ENCODE peak calls at places on chromosomes 12 and 14, in ten cellular contexts. One of them, this sample, is unnamed.
A peak's percentile ranks its signal among the peaks of the same experiment; 100 is the strongest.

GRCh38 chr12:92552412-92553108 is 150.2 kb upstream of the PLEKHG7 start:
- DNase-seq in body of pancreas: no peak
- DNase-seq in Peyer's patch: no peak
- DNase-seq in lung: no peak
- DNase-seq in upper lobe of left lung: no peak
- DNase-seq in small intestine: peak; percentile 95
- DNase-seq in uterus: no peak
- DNase-seq in aorta: no peak
- DNase-seq in K562: no peak
- DNase-seq in CD8-positive, alpha-beta T cell: no peak
- DNase-seq in this sample: no peak

GRCh38 chr14:68424443-68425172 is 368.3 kb downstream of the ZFP36L1 start:
- DNase-seq in body of pancreas: no peak
- DNase-seq in Peyer's patch: no peak
- DNase-seq in lung: no peak
- DNase-seq in upper lobe of left lung: no peak
- DNase-seq in small intestine: no peak
- DNase-seq in uterus: no peak
- DNase-seq in aorta: no peak
- DNase-seq in K562: no peak
- DNase-seq in CD8-positive, alpha-beta T cell: no peak
- DNase-seq in this sample: no peak

GRCh38 chr14:97010491-97011160 is 213.4 kb downstream of the VRK1 start:
- DNase-seq in body of pancreas: no peak
- DNase-seq in Peyer's patch: no peak
- DNase-seq in lung: no peak
- DNase-seq in upper lobe of left lung: no peak
- DNase-seq in small intestine: no peak
- DNase-seq in uterus: no peak
- DNase-seq in aorta: no peak
- DNase-seq in K562: no peak
- DNase-seq in CD8-positive, alpha-beta T cell: no peak
- DNase-seq in this sample: peak; percentile 3

GRCh38 chr14:51004801-51005526 is 60.7 kb upstream of the PYGL start:
- DNase-seq in body of pancreas: no peak
- DNase-seq in Peyer's patch: no peak
- DNase-seq in lung: no peak
- DNase-seq in upper lobe of left lung: no peak
- DNase-seq in small intestine: no peak
- DNase-seq in uterus: no peak
- DNase-seq in aorta: no peak
- DNase-seq in K562: no peak
- DNase-seq in CD8-positive, alpha-beta T cell: no peak
- DNase-seq in this sample: no peak

GRCh38 chr12:51224625-51225024 is 6.8 kb upstream of the POU6F1 start:
- DNase-seq in body of pancreas: no peak
- DNase-seq in Peyer's patch: no peak
- DNase-seq in lung: no peak
- DNase-seq in upper lobe of left lung: no peak
- DNase-seq in small intestine: no peak
- DNase-seq in uterus: no peak
- DNase-seq in aorta: no peak
- DNase-seq in K562: no peak
- DNase-seq in CD8-positive, alpha-beta T cell: no peak
- DNase-seq in this sample: no peak

GRCh38 chr14:76719664-76720063 is 41.6 kb upstream of the VASH1 start:
- DNase-seq in body of pancreas: no peak
- DNase-seq in Peyer's patch: no peak
- DNase-seq in lung: peak; percentile 25
- DNase-seq in upper lobe of left lung: no peak
- DNase-seq in small intestine: no peak
- DNase-seq in uterus: no peak
- DNase-seq in aorta: no peak
- DNase-seq in K562: no peak
- DNase-seq in CD8-positive, alpha-beta T cell: no peak
- DNase-seq in this sample: no peak

GRCh38 chr12:122081108-122081696 is 2.6 kb downstream of the MLXIP start:
- DNase-seq in body of pancreas: no peak
- DNase-seq in Peyer's patch: no peak
- DNase-seq in lung: no peak
- DNase-seq in upper lobe of left lung: no peak
- DNase-seq in small intestine: no peak
- DNase-seq in uterus: no peak
- DNase-seq in aorta: peak; percentile 33
- DNase-seq in K562: no peak
- DNase-seq in CD8-positive, alpha-beta T cell: no peak
- DNase-seq in this sample: no peak

GRCh38 chr12:115998789-115999478 is 278.6 kb downstream of the MED13L start:
- DNase-seq in body of pancreas: no peak
- DNase-seq in Peyer's patch: no peak
- DNase-seq in lung: no peak
- DNase-seq in upper lobe of left lung: no peak
- DNase-seq in small intestine: no peak
- DNase-seq in uterus: no peak
- DNase-seq in aorta: no peak
- DNase-seq in K562: no peak
- DNase-seq in CD8-positive, alpha-beta T cell: no peak
- DNase-seq in this sample: no peak

GRCh38 chr12:47736877-47737676 is 11.8 kb upstream of the ENDOU start:
- DNase-seq in body of pancreas: peak; percentile 89
- DNase-seq in Peyer's patch: no peak
- DNase-seq in lung: peak; percentile 87
- DNase-seq in upper lobe of left lung: peak; percentile 95
- DNase-seq in small intestine: peak; percentile 45
- DNase-seq in uterus: peak; percentile 89
- DNase-seq in aorta: peak; percentile 93
- DNase-seq in K562: peak; percentile 65
- DNase-seq in CD8-positive, alpha-beta T cell: no peak
- DNase-seq in this sample: no peak

GRCh38 chr12:99157946-99158345 is 489.6 kb upstream of the GARIN6 start:
- DNase-seq in body of pancreas: no peak
- DNase-seq in Peyer's patch: no peak
- DNase-seq in lung: no peak
- DNase-seq in upper lobe of left lung: no peak
- DNase-seq in small intestine: no peak
- DNase-seq in uterus: no peak
- DNase-seq in aorta: no peak
- DNase-seq in K562: no peak
- DNase-seq in CD8-positive, alpha-beta T cell: no peak
- DNase-seq in this sample: no peak

DNA sequence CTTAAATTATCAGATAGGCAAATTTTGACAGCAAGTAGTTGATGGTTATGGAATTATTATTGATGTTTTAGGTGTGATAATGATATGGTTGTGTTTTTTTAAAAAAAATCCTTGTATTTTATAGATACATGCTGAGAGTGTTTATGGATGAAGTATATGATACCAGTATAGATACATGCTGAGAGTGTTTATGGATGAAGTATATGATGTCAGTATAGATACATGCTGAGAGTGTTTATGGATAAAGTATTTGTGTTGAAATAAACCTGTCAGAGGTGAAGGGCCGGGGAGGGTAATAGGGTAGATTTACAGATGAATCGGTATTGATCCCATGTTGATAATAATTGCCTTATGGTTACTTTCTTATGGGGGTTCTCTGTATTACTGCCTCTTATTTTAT is 6.0 kb upstream of the RFX4 start:
- DNase-seq in body of pancreas: no peak
- DNase-seq in Peyer's patch: no peak
- DNase-seq in lung: no peak
- DNase-seq in upper lobe of left lung: no peak
- DNase-seq in small intestine: no peak
- DNase-seq in uterus: no peak
- DNase-seq in aorta: no peak
- DNase-seq in K562: no peak
- DNase-seq in CD8-positive, alpha-beta T cell: no peak
- DNase-seq in this sample: no peak
- H3K27ac ChIP-seq in body of pancreas: no peak overlapping the region
- H3K27ac ChIP-seq in Peyer's patch: no peak overlapping the region
- H3K27ac ChIP-seq in lung: no peak overlapping the region
- H3K27ac ChIP-seq in upper lobe of left lung: no peak overlapping the region
- H3K27ac ChIP-seq in small intestine: no peak overlapping the region
- H3K27ac ChIP-seq in uterus: no peak overlapping the region
- H3K27ac ChIP-seq in aorta: no peak overlapping the region
- H3K27ac ChIP-seq in K562: no peak overlapping the region
- H3K27ac ChIP-seq in CD8-positive, alpha-beta T cell: no peak overlapping the region
- H3K27ac ChIP-seq in this sample: no peak overlapping the region

GRCh38 chr14:105863296-105864108 is 337.1 kb downstream of the TMEM121 start:
- DNase-seq in body of pancreas: peak; percentile 6
- DNase-seq in Peyer's patch: no peak
- DNase-seq in lung: no peak
- DNase-seq in upper lobe of left lung: peak; percentile 14
- DNase-seq in small intestine: no peak
- DNase-seq in uterus: peak; percentile 6
- DNase-seq in aorta: peak; percentile 59
- DNase-seq in K562: no peak
- DNase-seq in CD8-positive, alpha-beta T cell: no peak
- DNase-seq in this sample: no peak

GRCh38 chr14:105865266-105865903 is 339.0 kb downstream of the TMEM121 start:
- DNase-seq in body of pancreas: peak; percentile 8
- DNase-seq in Peyer's patch: no peak
- DNase-seq in lung: no peak
- DNase-seq in upper lobe of left lung: peak; percentile 16
- DNase-seq in small intestine: no peak
- DNase-seq in uterus: peak; percentile 10
- DNase-seq in aorta: peak; percentile 52
- DNase-seq in K562: no peak
- DNase-seq in CD8-positive, alpha-beta T cell: no peak
- DNase-seq in this sample: no peak

GRCh38 chr14:105864116-105864515 is 337.7 kb downstream of the TMEM121 start:
- DNase-seq in body of pancreas: no peak
- DNase-seq in Peyer's patch: no peak
- DNase-seq in lung: no peak
- DNase-seq in upper lobe of left lung: no peak
- DNase-seq in small intestine: no peak
- DNase-seq in uterus: peak; percentile 2
- DNase-seq in aorta: peak; percentile 46
- DNase-seq in K562: no peak
- DNase-seq in CD8-positive, alpha-beta T cell: no peak
- DNase-seq in this sample: no peak

GRCh38 chr14:105865904-105866840 is 339.8 kb downstream of the TMEM121 start:
- DNase-seq in body of pancreas: peak; percentile 7
- DNase-seq in Peyer's patch: no peak
- DNase-seq in lung: no peak
- DNase-seq in upper lobe of left lung: peak; percentile 14
- DNase-seq in small intestine: no peak
- DNase-seq in uterus: peak; percentile 10
- DNase-seq in aorta: peak; percentile 57
- DNase-seq in K562: no peak
- DNase-seq in CD8-positive, alpha-beta T cell: peak; percentile 4
- DNase-seq in this sample: no peak

DNA sequence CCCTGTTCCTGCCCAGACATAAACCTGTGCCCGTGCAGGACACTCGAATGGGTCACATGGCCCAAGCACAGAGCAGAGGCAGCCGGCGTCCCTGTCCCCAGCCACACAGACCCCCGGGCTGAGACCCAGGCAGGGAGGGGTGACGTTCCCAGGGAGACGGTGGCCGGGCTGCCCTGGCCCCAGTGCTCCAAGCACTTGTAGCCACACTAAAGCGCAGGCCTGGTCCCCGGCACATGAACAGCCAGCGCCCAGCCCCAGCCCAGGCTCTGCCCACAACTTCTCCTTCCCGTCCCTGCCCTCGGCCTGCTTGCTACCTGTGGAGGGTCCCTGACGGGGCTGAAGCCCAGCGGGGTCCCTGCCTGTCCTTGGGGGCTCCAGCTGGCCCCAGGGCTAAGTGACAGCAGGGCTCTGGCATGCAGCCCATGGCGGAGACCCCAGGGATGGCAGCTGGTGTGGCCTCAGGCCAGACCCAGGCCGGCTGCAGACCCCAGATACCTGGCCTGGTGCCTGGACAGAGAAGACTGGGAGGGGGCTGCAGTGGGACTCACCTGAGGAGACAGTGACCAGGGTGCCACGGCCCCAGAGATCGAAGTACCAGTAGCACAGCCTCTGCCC is 338.4 kb downstream of the TMEM121 start:
- DNase-seq in body of pancreas: peak; percentile 8
- DNase-seq in Peyer's patch: no peak
- DNase-seq in lung: no peak
- DNase-seq in upper lobe of left lung: peak; percentile 17
- DNase-seq in small intestine: no peak
- DNase-seq in uterus: peak; percentile 12
- DNase-seq in aorta: peak; percentile 61
- DNase-seq in K562: no peak
- DNase-seq in CD8-positive, alpha-beta T cell: no peak
- DNase-seq in this sample: no peak
- H3K4me3 ChIP-seq in body of pancreas: no peak overlapping the region
- H3K4me3 ChIP-seq in Peyer's patch: no peak overlapping the region
- H3K4me3 ChIP-seq in lung: no peak overlapping the region
- H3K4me3 ChIP-seq in upper lobe of left lung: no peak overlapping the region
- H3K4me3 ChIP-seq in small intestine: peak overlapping the region; percentile 11
- H3K4me3 ChIP-seq in uterus: no peak overlapping the region
- H3K4me3 ChIP-seq in aorta: no peak overlapping the region
- H3K4me3 ChIP-seq in K562: no peak overlapping the region
- H3K4me3 ChIP-seq in CD8-positive, alpha-beta T cell: no peak overlapping the region
- H3K4me3 ChIP-seq in this sample: no peak overlapping the region

DNA sequence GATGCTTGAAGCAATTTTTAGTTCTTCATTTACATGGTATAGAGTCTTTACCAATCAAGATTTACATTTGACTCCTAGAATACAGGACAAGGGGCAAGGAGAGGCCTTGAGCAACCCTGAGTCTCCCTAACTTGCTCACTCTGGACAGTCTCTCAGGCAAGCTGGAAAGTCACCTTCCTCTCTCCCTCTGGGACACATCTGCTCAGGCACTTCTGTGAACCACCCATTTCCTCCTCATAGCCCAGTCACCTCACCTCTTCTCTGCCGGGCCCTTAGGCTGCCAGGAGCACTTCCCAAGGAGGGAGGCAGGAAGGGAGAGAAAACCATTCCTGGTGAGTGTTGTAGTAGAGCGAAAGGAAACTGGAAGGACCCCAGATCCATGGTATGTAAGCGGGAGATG is 202.8 kb downstream of the TTC7B start:
- DNase-seq in body of pancreas: no peak
- DNase-seq in Peyer's patch: no peak
- DNase-seq in lung: no peak
- DNase-seq in upper lobe of left lung: no peak
- DNase-seq in small intestine: no peak
- DNase-seq in uterus: no peak
- DNase-seq in aorta: no peak
- DNase-seq in K562: no peak
- DNase-seq in CD8-positive, alpha-beta T cell: no peak
- DNase-seq in this sample: no peak
- H3K4me1 ChIP-seq in body of pancreas: no peaks in the 10 kb centered on the region
- H3K4me1 ChIP-seq in Peyer's patch: no peaks in the 10 kb centered on the region
- H3K4me1 ChIP-seq in lung: peaks cover 7% of the 10 kb centered on the region
- H3K4me1 ChIP-seq in upper lobe of left lung: peaks cover 10% of the 10 kb centered on the region
- H3K4me1 ChIP-seq in small intestine: no peaks in the 10 kb centered on the region
- H3K4me1 ChIP-seq in uterus: no peaks in the 10 kb centered on the region
- H3K4me1 ChIP-seq in aorta: no peaks in the 10 kb centered on the region
- H3K4me1 ChIP-seq in K562: peaks cover 6% of the 10 kb centered on the region
- H3K4me1 ChIP-seq in CD8-positive, alpha-beta T cell: no peaks in the 10 kb centered on the region
- H3K4me1 ChIP-seq in this sample: peaks cover 54% of the 10 kb centered on the region

DNA sequence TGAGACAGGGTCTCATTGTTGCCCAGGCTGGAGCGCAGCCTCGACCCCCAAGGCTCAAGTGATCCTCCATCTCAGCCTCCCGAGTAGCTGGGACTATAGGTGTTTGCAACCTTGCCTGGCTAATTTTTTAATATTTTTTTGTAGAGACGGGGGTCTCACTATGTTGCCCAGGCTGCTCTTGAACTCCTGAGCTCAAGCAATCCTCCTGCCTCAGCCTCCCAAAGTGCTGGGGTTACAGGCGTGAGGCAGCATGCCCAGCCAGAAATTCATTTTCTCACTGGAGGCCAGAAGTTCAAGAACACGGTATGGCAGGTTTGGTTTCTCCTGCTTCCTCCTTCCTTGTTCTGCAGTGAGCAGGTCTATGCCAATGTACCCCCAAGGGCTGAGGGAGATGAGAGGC is 3.7 kb downstream of the RNASE1 start:
- DNase-seq in body of pancreas: no peak
- DNase-seq in Peyer's patch: no peak
- DNase-seq in lung: no peak
- DNase-seq in upper lobe of left lung: no peak
- DNase-seq in small intestine: no peak
- DNase-seq in uterus: no peak
- DNase-seq in aorta: no peak
- DNase-seq in K562: no peak
- DNase-seq in CD8-positive, alpha-beta T cell: no peak
- DNase-seq in this sample: no peak
- H3K27ac ChIP-seq in body of pancreas: peak overlapping the region; percentile 80
- H3K27ac ChIP-seq in Peyer's patch: no peak overlapping the region
- H3K27ac ChIP-seq in lung: peak overlapping the region; percentile 78
- H3K27ac ChIP-seq in upper lobe of left lung: peak overlapping the region; percentile 86
- H3K27ac ChIP-seq in small intestine: peak overlapping the region; percentile 61
- H3K27ac ChIP-seq in uterus: peak overlapping the region; percentile 31
- H3K27ac ChIP-seq in aorta: no peak overlapping the region
- H3K27ac ChIP-seq in K562: peak overlapping the region; percentile 88
- H3K27ac ChIP-seq in CD8-positive, alpha-beta T cell: no peak overlapping the region
- H3K27ac ChIP-seq in this sample: no peak overlapping the region